ENCODE peak calls at places on chromosome 21, in five cellular contexts. Q is cardiac muscle cell, X is SK-N-SH, F is heart left ventricle, R is AG10803. Y is an unnamed sample.

GRCh38 chr21:18460979-18461378 is 57.4 kb upstream of the TMPRSS15 start:
- DNase-seq in R (no peak), X (no peak), F (no peak), Q (no peak), Y (no peak)

GRCh38 chr21:25373126-25374082 is 233.9 kb downstream of the MRPL39 start:
- DNase-seq in X (no peak), R (peak), F (no peak), Q (no peak), Y (no peak)

GRCh38 chr21:43203523-43204080 is 34.8 kb downstream of the CRYAA start:
- DNase-seq in F (peak), R (no peak), X (no peak), Q (no peak), Y (no peak)

GRCh38 chr21:38448619-38449186 is 49.6 kb downstream of the ERG start:
- DNase-seq in F (no peak), R (peak), X (no peak), Q (peak), Y (no peak)

GRCh38 chr21:15058718-15059316 is 6.0 kb downstream of the NRIP1 start:
- DNase-seq in F (no peak), R (peak), Q (no peak), X (no peak), Y (no peak)

GRCh38 chr21:34061983-34062382 is 11.4 kb upstream of the MRPS6 start:
- DNase-seq in X (peak), Q (no peak), F (no peak), R (no peak), Y (no peak)

GRCh38 chr21:17780539-17780938 is 38.6 kb downstream of the C21orf91 start:
- DNase-seq in F (no peak), X (no peak), R (no peak), Q (no peak), Y (peak)

GRCh38 chr21:29256125-29256895 is 42.4 kb upstream of the BACH1 start:
- DNase-seq in Q (no peak), R (no peak), X (no peak), F (no peak), Y (no peak)

GRCh38 chr21:34617753-34618339 is 2.9 kb upstream of the RCAN1 start:
- DNase-seq in Q (no peak), X (no peak), R (no peak), F (no peak), Y (no peak)

DNA sequence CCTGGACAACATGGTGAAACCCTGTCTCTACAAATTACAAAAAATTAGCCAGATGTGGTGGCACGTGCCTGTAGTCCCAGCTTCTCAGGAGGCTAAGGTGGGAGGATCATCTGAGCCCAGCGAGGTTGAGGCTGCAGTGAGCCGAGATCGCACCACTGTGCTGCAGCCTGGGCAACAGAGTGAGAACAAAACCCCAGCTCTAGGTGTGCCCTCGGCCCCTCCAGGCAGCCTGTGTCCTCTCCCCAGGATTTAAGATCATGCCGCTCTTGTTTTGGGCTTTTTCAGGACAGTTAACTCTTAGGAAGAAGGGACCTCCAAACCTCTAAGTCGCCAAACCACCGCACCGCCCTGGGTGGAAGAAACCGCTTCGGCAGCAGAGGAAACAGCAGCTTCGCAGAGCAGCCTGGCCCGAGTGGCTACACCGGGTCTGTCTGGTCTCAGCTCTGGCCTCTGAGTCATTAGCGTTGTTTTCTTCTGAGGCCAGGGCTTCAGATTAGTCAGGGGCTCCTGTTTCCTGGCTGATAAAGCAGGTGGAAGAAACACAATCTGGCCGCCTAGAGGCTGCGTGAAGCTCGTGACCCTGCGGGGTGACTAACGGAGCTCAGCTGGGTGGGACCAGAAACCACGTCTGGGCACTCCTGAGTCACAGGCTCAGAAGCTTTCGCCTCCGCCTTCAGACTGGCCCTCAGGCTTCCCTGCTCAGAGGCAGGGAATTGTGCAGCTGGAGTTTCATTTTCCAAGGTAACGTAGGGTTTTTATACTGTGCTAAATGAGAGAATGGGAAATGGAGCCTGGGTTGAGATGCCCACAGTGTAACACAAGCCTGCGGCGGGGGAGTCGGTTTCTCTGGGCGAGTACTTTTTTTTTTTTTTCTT is 44.7 kb downstream of the CHAF1B start:
- DNase-seq in X (peak), R (peak), F (peak), Q (peak), Y (peak)
- TF ChIP-seq CTCF in X (peak), R (peak), F (peak), Q (peak), Y (peak)

DNA sequence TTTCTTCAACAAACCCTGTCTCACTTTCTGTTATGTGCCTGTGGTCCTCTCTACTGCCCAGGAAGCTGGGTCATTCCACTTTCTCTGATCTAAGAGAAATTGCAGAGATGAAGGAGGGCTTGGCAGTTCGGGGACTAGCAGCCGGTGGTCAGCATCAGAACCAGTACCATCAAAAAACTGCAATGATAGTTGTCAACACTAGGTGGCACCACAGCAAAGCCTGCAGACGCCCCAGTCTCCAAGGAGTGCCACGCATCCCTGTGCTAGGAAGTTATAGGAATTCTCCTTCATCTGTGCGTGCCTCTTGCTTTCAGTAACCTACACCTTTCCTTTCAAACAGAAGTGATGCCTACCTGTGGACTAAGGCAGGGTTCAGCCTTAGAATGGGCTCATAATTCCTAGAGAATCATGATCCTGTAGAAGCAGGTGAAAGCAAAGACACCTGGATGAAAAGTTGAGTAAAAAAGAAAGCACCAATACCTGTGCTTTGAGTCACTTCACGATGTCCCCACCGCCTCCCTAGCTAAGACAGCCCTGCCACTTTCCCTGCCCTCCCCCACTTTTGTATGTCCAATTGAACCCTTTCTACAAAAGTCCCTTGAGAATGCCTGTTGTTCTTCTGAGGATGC is 129.2 kb downstream of the ADAMTS1 start:
- DNase-seq in Q (peak), R (peak), X (peak), F (peak), Y (no peak)
- H3K4me3 ChIP-seq in Q (no peak), R (no peak), X (no peak), F (no peak), Y (no peak)

GRCh38 chr21:32392880-32393676 is at the start of gene URB1:
- DNase-seq in R (peak), X (peak), Q (peak), F (peak), Y (peak)
- TF ChIP-seq CTCF in R (no peak), X (peak), Q (no peak), F (no peak), Y (no peak)

DNA sequence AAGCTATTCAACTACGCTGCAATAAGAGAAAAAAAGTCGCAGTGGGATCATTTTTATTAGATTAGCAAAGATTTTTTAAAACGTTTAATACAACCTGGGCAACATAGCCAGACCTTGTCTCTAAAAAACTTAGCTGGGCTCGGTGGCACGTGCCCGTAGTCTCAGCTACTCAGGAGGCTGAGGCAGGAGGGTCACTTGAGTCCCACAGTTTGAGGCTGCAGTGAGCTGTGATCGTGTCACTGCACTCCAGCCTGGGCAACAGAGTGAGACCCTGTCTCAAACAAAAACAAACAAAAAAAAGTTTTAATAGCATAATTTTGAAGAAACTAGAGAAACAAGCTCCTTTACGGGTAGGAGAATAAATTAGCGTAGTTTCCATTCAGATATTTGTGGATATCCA is 1.0 kb upstream of the PRDM15 start:
- DNase-seq in X (no peak), Q (no peak), F (no peak), R (no peak), Y (no peak)
- H3K4me3 ChIP-seq in X (no peak), Q (no peak), F (no peak), R (peak), Y (peak)

GRCh38 chr21:41603476-41603875 is 95.5 kb upstream of the TMPRSS2 start:
- DNase-seq in X (no peak), Q (no peak), R (no peak), F (no peak), Y (no peak)

GRCh38 chr21:41605178-41605933 is 97.4 kb upstream of the TMPRSS2 start:
- DNase-seq in Q (no peak), F (no peak), X (no peak), R (no peak), Y (no peak)

GRCh38 chr21:41606706-41607105 is 98.7 kb upstream of the TMPRSS2 start:
- DNase-seq in X (no peak), F (no peak), Q (no peak), R (no peak), Y (no peak)

GRCh38 chr21:41605934-41606285 is 98.0 kb upstream of the TMPRSS2 start:
- DNase-seq in Q (no peak), X (no peak), F (no peak), R (no peak), Y (no peak)

DNA sequence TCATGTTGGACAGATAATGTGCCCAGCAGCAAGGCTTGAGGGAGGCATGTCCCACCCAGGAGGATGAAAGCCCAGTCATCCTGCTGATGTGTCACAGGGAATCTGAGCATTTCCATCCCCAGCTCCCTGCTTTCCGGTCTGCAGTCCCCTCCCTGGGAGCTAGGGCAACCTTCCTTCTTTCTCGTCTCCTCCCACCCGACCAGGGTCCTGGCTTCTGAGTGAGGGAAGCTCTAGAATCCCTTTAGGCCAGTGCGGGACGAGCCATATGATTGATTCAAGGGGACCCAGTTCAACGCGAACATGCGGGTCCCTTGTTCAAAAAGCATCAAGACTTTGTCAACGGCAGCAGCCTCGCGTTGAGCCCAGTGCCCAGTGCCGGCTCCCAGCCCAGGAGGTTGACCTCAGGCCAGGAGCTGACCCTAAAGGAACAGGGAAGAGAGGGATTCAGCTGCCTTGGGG is 96.7 kb upstream of the TMPRSS2 start:
- DNase-seq in X (no peak), Q (no peak), R (no peak), F (no peak), Y (no peak)
- TF ChIP-seq CTCF in X (no peak), Q (no peak), R (no peak), F (no peak), Y (no peak)

DNA sequence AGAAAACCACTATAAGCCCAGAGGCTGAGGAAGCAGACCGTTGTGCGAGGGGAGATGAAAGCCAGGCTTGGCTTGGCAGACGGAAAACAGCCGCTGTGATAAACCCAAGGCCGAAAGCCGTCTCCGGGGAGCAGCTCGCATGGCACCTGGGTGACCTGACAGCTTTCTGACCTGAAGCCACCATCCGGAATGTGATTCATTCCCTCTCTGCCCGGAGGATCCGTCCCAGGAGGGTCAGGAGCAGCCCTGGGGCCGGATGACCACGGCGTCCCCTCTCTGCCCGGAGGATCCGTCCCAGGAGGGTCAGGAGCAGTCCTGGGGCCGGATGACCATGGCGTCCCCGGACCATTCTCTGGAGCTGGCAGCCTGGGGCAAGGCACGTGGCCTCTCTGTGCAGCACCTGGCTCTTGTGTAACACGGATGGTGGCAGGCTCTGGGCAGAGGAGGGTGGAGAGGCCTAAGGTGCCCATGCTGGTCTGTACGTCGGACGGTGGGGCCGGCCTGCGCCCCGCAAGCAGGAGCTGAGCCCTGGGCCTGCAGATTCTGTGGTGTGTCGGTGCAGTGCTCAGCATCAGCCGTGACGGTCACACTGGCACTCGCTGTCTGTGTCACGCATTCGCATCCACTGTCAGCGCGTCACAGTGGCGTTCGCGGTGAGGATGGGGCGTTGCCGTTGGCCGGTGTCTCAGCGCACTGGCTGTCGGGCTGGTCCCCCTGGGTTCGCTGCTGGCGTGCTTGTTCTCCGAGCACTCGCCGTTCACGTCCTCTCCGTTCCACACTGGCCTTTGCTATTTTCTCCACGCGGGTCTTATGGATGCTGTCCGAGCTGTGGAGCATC is 50.3 kb downstream of the SLX9 start:
- DNase-seq in R (no peak), X (peak), Q (peak), F (no peak), Y (no peak)
- H3K4me3 ChIP-seq in R (no peak), X (no peak), Q (no peak), F (no peak), Y (no peak)

GRCh38 chr21:31872452-31873274 is at the start of gene HUNK:
- DNase-seq in R (peak), F (peak), X (peak), Q (peak), Y (peak)

GRCh38 chr21:31873275-31873695 is 465 bp downstream of the HUNK start:
- DNase-seq in F (no peak), R (no peak), X (peak), Q (peak), Y (no peak)

GRCh38 chr21:31875424-31876097 is 2.7 kb downstream of the HUNK start:
- DNase-seq in X (no peak), Q (no peak), F (no peak), R (peak), Y (no peak)

GRCh38 chr21:31873696-31874599 is 1.1 kb downstream of the HUNK start:
- DNase-seq in X (peak), R (peak), F (peak), Q (peak), Y (peak)

GRCh38 chr21:31874817-31875216 is 2.0 kb downstream of the HUNK start:
- DNase-seq in Q (peak), F (no peak), R (no peak), X (no peak), Y (no peak)
- TF ChIP-seq CTCF in Q (no peak), F (no peak), R (no peak), X (no peak), Y (no peak)

GRCh38 chr21:20971296-20971921 is 26.8 kb upstream of the NCAM2 start:
- DNase-seq in Q (peak), F (no peak), R (peak), X (peak), Y (no peak)

GRCh38 chr21:20970691-20971090 is 27.5 kb upstream of the NCAM2 start:
- DNase-seq in R (no peak), X (no peak), Q (no peak), F (no peak), Y (no peak)

DNA sequence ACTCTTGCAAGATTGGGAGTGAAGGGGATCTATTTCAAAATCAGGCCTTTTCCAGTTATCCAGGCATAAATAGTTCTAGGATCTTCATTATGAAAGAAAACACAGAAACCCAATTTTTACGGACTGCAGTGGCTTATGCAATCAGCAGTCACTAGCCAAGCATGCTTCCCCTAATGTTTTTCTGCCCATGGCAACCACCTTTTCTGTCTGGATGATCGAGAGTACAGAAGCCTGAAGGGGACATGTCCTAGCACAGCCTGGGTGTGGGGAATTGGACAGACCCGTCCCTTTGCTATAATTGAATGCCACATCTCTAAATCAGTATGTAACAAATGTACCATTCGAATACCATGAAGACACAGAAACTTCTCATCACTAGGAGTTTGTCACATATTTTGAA is 29.8 kb upstream of the NCAM2 start:
- DNase-seq in R (peak), Q (no peak), X (no peak), F (no peak), Y (no peak)
- H3K4me3 ChIP-seq in R (no peak), Q (no peak), X (no peak), F (no peak), Y (no peak)

GRCh38 chr21:28016571-28016970 is 976.1 kb downstream of the LTN1 start:
- DNase-seq in Q (no peak), R (no peak), F (no peak), X (no peak), Y (no peak)

GRCh38 chr21:28018213-28018612 is 974.5 kb downstream of the LTN1 start:
- DNase-seq in F (no peak), X (no peak), R (no peak), Q (no peak), Y (no peak)

GRCh38 chr21:28018741-28019669 is 973.7 kb downstream of the LTN1 start:
- DNase-seq in F (no peak), X (no peak), Q (peak), R (no peak), Y (peak)
- TF ChIP-seq CTCF in F (peak), X (peak), Q (peak), R (no peak), Y (peak)